ENCODE peak calls at places on chromosome 9, in six cellular contexts. V is thyroid gland, C is breast epithelium, S is uterus, P is heart left ventricle, K is body of pancreas. R is an unnamed sample.

GRCh38 chr9:94611638-94612068 is 18.0 kb upstream of the FBP2 start:
- DNase-seq in V (no peak), C (no peak), S (no peak), P (no peak), K (peak), R (no peak)

GRCh38 chr9:37466037-37466709 is 923 bp upstream of the ZBTB5 start:
- DNase-seq in V (peak), C (peak), S (peak), P (peak), K (peak), R (peak)

GRCh38 chr9:22992781-22993180 is 546.2 kb downstream of the DMRTA1 start:
- DNase-seq in V (no peak), C (no peak), S (no peak), P (no peak), K (no peak), R (no peak)

GRCh38 chr9:112743216-112743835 is 7.2 kb upstream of the SNX30 start:
- DNase-seq in V (no peak), C (no peak), S (no peak), P (no peak), K (no peak), R (no peak)

GRCh38 chr9:3875371-3876132 is 349.8 kb upstream of the RFX3 start:
- DNase-seq in V (no peak), C (no peak), S (no peak), P (no peak), K (no peak), R (no peak)

GRCh38 chr9:70411141-70411929 is 3.1 kb downstream of the KLF9 start:
- DNase-seq in V (peak), C (peak), S (peak), P (peak), K (peak), R (no peak)

GRCh38 chr9:116232425-116233159 is 79.0 kb downstream of the PAPPA start:
- DNase-seq in V (no peak), C (peak), S (no peak), P (no peak), K (no peak), R (no peak)

GRCh38 chr9:33017283-33018041 is 7.6 kb upstream of the DNAJA1 start:
- DNase-seq in V (no peak), C (no peak), S (no peak), P (no peak), K (no peak), R (no peak)

GRCh38 chr9:90000925-90001324 is 396.1 kb downstream of the GADD45G start:
- DNase-seq in V (no peak), C (no peak), S (no peak), P (no peak), K (no peak), R (no peak)

GRCh38 chr9:37035472-37036236 is 1.6 kb upstream of the PAX5 start:
- DNase-seq in V (no peak), C (no peak), S (no peak), P (no peak), K (no peak), R (no peak)

GRCh38 chr9:138112090-138112748 is 234.6 kb downstream of the CACNA1B start:
- DNase-seq in V (no peak), C (no peak), S (no peak), P (no peak), K (no peak), R (no peak)

GRCh38 chr9:37121881-37122280 is 1.5 kb downstream of the ZCCHC7 start:
- DNase-seq in V (no peak), C (no peak), S (no peak), P (no peak), K (no peak), R (no peak)

GRCh38 chr9:134605351-134605968 is 36.1 kb upstream of the COL5A1 start:
- DNase-seq in V (no peak), C (no peak), S (no peak), P (no peak), K (no peak), R (no peak)

GRCh38 chr9:23825700-23826099 is 340 bp downstream of the ELAVL2 start:
- DNase-seq in V (no peak), C (no peak), S (no peak), P (no peak), K (no peak), R (no peak)

GRCh38 chr9:72428329-72428728 is 63.3 kb upstream of the ZFAND5 start:
- DNase-seq in V (no peak), C (no peak), S (no peak), P (no peak), K (no peak), R (no peak)

GRCh38 chr9:28136113-28136512 is 562.8 kb upstream of the C9orf72 start:
- DNase-seq in V (no peak), C (no peak), S (no peak), P (no peak), K (no peak), R (no peak)

GRCh38 chr9:120723547-120723946 is 9.3 kb upstream of the MEGF9 start:
- DNase-seq in V (peak), C (no peak), S (no peak), P (no peak), K (no peak), R (no peak)

GRCh38 chr9:12457237-12457636 is 235.9 kb upstream of the TYRP1 start:
- DNase-seq in V (no peak), C (no peak), S (no peak), P (no peak), K (no peak), R (no peak)

GRCh38 chr9:77651203-77651602 is 3.1 kb upstream of the GNA14 start:
- DNase-seq in V (no peak), C (no peak), S (no peak), P (no peak), K (no peak), R (no peak)

GRCh38 chr9:133518706-133519105 is 6.1 kb downstream of the MYMK start:
- DNase-seq in V (no peak), C (no peak), S (no peak), P (no peak), K (no peak), R (no peak)

GRCh38 chr9:37999501-38000189 is 69.4 kb downstream of the SHB start:
- DNase-seq in V (no peak), C (no peak), S (no peak), P (no peak), K (no peak), R (no peak)

GRCh38 chr9:36401179-36401740 is 1.2 kb upstream of the RNF38 start:
- DNase-seq in V (peak), C (no peak), S (no peak), P (no peak), K (peak), R (no peak)

GRCh38 chr9:34279431-34279830 is 49.6 kb downstream of the KIF24 start:
- DNase-seq in V (no peak), C (no peak), S (peak), P (no peak), K (no peak), R (no peak)

GRCh38 chr9:99011161-99011709 is 67.5 kb downstream of the COL15A1 start:
- DNase-seq in V (no peak), C (no peak), S (no peak), P (no peak), K (no peak), R (no peak)

GRCh38 chr9:83733739-83734138 is 26.0 kb upstream of the UBQLN1 start:
- DNase-seq in V (no peak), C (no peak), S (no peak), P (no peak), K (no peak), R (no peak)

GRCh38 chr9:97873877-97874276 is 20.9 kb downstream of the FOXE1 start:
- DNase-seq in V (no peak), C (no peak), S (no peak), P (no peak), K (no peak), R (no peak)

GRCh38 chr9:71830929-71831328 is 62.6 kb upstream of the CEMIP2 start:
- DNase-seq in V (no peak), C (no peak), S (no peak), P (no peak), K (no peak), R (no peak)

GRCh38 chr9:21817176-21817575 is 14.7 kb downstream of the MTAP start:
- DNase-seq in V (no peak), C (no peak), S (no peak), P (no peak), K (peak), R (no peak)

GRCh38 chr9:136525841-136526499 is 19.9 kb downstream of the NOTCH1 start:
- DNase-seq in V (peak), C (no peak), S (no peak), P (peak), K (peak), R (no peak)

GRCh38 chr9:92947268-92948031 is at the start of gene FGD3:
- DNase-seq in V (peak), C (no peak), S (no peak), P (peak), K (peak), R (no peak)

GRCh38 chr9:19171271-19171670 is 44.0 kb upstream of the PLIN2 start:
- DNase-seq in V (no peak), C (no peak), S (no peak), P (no peak), K (no peak), R (no peak)

GRCh38 chr9:3740690-3741419 is 215.1 kb upstream of the RFX3 start:
- DNase-seq in V (no peak), C (no peak), S (no peak), P (no peak), K (no peak), R (no peak)

GRCh38 chr9:71692337-71692736 is 76.0 kb downstream of the CEMIP2 start:
- DNase-seq in V (peak), C (no peak), S (no peak), P (peak), K (peak), R (no peak)

GRCh38 chr9:114583776-114584175 is 3.8 kb upstream of the ATP6V1G1 start:
- DNase-seq in V (no peak), C (no peak), S (no peak), P (no peak), K (no peak), R (no peak)

GRCh38 chr9:114588150-114588663 is 638 bp downstream of the ATP6V1G1 start:
- DNase-seq in V (peak), C (no peak), S (no peak), P (no peak), K (peak), R (no peak)

GRCh38 chr9:114588671-114589526 is 1.3 kb downstream of the ATP6V1G1 start:
- DNase-seq in V (no peak), C (no peak), S (no peak), P (no peak), K (no peak), R (no peak)

GRCh38 chr9:114590328-114590727 is 2.8 kb downstream of the ATP6V1G1 start:
- DNase-seq in V (no peak), C (no peak), S (no peak), P (no peak), K (no peak), R (no peak)

GRCh38 chr9:114587345-114588149 is at the start of gene ATP6V1G1:
- DNase-seq in V (peak), C (peak), S (peak), P (peak), K (peak), R (peak)
- TF ChIP-seq POLR2A in V (peak), C (peak), S (peak), P (peak), K (peak), R (peak)

GRCh38 chr9:107340920-107341632 is 58.0 kb downstream of the RAD23B start:
- DNase-seq in V (peak), C (peak), S (peak), P (peak), K (peak), R (peak)
- TF ChIP-seq POLR2A in V (no peak), C (no peak), S (no peak), P (no peak), K (no peak), R (no peak)

DNA sequence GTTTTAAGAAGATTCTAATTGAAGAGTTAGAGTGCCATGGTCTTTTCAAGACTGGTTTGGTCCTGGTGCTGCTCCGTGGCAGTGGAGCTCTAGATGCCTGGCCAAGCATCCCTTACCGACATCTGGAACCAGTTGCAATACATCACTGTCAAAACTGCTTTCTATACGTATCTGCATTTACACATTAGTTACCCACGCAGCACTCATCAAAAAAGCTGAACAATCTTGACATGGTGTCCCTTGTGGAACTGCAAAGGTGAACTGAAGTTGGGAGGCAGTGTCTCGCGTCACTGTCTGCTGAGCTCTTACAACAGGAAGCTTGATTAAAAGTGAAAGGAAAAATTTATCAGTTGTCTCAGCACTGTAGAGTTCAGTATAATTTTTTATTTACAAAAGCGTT is 82.6 kb downstream of the PBX3 start:
- DNase-seq in V (peak), C (no peak), S (no peak), P (peak), K (peak), R (no peak)
- TF ChIP-seq POLR2A in V (no peak), C (no peak), S (peak), P (no peak), K (no peak), R (no peak)

DNA sequence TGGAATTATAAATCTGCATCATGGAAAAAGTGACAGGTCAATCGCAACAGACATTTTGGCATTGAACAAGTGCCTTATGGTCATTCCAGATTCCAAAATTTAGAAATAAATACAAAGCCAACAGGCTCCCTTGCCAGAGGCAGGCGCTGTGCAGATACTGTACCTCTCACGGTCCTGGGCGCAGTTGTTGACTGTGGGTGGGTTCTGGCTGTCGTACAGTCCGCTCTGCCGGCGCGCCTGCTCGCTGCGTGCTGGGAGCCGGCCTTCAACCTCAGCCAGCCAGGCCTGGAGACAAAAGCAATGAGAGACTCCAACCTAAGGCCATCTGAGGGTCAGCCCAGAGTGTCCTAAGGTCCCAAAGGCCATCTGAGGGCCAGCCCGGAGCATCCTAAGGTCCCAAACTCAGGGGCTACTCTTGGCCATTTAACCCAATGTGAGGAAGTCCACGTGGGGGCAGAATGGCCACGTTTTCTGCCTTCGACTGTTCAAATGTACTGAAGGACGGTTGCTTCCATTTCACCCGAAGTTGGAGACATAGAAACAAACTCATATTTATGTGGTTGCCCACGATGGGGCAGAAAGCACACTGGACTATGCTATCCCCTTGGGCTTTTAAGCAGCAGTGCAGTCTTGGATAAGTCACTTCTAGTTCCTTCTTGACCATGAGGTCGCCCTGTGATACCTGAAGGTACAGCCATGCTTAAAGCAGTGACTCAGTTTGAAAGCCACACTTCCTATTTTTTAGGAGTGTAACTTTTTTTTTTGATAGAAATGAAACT is 65.2 kb downstream of the USP20 start:
- DNase-seq in V (no peak), C (no peak), S (no peak), P (no peak), K (no peak), R (no peak)
- TF ChIP-seq POLR2A in V (no peak), C (no peak), S (no peak), P (no peak), K (no peak), R (no peak)

GRCh38 chr9:214488-215448 is at the start of gene DOCK8:
- DNase-seq in V (peak), C (peak), S (no peak), P (peak), K (peak), R (peak)
- TF ChIP-seq POLR2A in V (peak), C (no peak), S (no peak), P (no peak), K (peak), R (no peak)

DNA sequence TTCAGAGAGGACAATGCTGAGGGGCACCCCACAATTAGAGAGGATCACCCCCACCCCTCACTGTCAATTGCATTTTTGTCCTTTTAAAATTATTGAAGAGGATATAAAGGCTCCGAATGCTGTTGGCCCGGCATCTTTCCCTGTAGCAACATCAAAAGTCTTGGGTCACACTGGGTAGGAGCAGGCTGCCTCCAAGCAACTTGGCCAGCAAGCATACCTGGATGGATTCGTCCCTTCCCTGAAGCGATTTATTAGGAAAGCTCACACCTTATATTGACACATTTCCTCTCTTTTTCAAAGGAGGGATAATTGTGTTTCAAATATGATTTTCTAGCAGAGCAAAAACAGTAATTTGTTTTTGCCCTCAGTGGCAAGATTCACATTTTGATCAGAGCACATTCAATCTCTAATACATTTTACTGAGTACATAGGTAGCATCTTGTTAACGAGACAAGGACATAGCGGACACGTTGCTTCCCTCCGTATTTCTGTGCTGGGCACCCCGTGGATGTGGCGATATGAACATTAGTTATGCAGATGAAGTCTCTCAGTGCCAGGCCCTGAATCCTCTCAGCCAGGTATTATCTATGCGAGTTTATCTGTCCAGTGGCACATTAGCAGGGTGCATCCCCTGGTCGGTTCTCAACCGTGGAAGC is 321.4 kb downstream of the NTRK2 start:
- DNase-seq in V (no peak), C (no peak), S (no peak), P (no peak), K (no peak), R (no peak)
- TF ChIP-seq POLR2A in V (no peak), C (no peak), S (no peak), P (no peak), K (no peak), R (no peak)

GRCh38 chr9:104746285-104746684 is 1.2 kb upstream of the NIPSNAP3A start:
- DNase-seq in V (no peak), C (no peak), S (no peak), P (no peak), K (no peak), R (no peak)
- TF ChIP-seq POLR2A in V (no peak), C (no peak), S (no peak), P (no peak), K (no peak), R (no peak)

GRCh38 chr9:87535817-87536539 is 38.3 kb downstream of the DAPK1 start:
- DNase-seq in V (no peak), C (no peak), S (no peak), P (no peak), K (no peak), R (no peak)
- TF ChIP-seq POLR2A in V (no peak), C (no peak), S (no peak), P (no peak), K (no peak), R (no peak)

DNA sequence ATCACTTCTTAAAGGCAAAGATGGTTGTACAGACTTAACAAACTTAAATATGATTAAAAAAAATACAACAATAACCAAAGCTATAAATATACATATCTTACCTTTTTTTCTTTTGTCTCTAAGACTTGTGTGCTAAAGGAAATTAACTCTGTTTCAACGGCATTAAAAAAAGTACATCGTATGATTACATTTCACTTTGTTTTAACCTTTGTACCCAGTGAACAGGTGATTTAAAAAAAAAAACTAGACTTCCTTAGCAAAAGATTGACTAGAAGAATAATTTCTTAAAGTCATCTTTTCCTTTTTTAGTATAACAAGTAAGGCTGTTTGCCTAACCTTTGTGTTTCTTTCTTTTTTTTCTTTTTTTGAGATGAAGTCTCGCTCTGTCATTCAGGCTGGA is at the start of gene LRRC19:
- DNase-seq in V (no peak), C (no peak), S (no peak), P (no peak), K (no peak), R (no peak)
- TF ChIP-seq POLR2A in V (no peak), C (no peak), S (no peak), P (no peak), K (no peak), R (no peak)

GRCh38 chr9:127142291-127142690 is 19.9 kb upstream of the ANGPTL2 start:
- DNase-seq in V (no peak), C (peak), S (peak), P (peak), K (no peak), R (no peak)
- TF ChIP-seq POLR2A in V (no peak), C (no peak), S (no peak), P (no peak), K (no peak), R (no peak)